ENCODE peak calls at places on chromosomes 3 and 15, in five cellular contexts. Y is fibroblast of lung, B is MM.1S, G is HCT116, H is astrocyte. E is an unnamed sample.

GRCh38 chr3:11498646-11499045 is 145.1 kb downstream of the VGLL4 start:
- DNase-seq in Y (peak; percentile 88), B (no peak), G (no peak), H (peak; percentile 84), E (no peak)

GRCh38 chr15:23422099-23422945 is 24.7 kb downstream of the GOLGA6L2 start:
- DNase-seq in Y (peak; percentile 4), B (no peak), G (no peak), H (no peak), E (no peak)

GRCh38 chr3:124860599-124860998 is 26.6 kb downstream of the ITGB5 start:
- DNase-seq in Y (peak; percentile 99), B (no peak), G (peak; percentile 80), H (peak; percentile 99), E (no peak)

GRCh38 chr15:40775007-40775406 is 5.2 kb downstream of the C15orf62 start:
- DNase-seq in Y (no peak), B (no peak), G (no peak), H (no peak), E (no peak)

GRCh38 chr3:23612296-23612891 is 193.4 kb upstream of the UBE2E1 start:
- DNase-seq in Y (peak; percentile 61), B (no peak), G (no peak), H (peak; percentile 42), E (no peak)

GRCh38 chr3:77466562-77466961 is 426.7 kb downstream of the ROBO2 start:
- DNase-seq in Y (no peak), B (no peak), G (no peak), H (no peak), E (no peak)

GRCh38 chr3:159266779-159267178 is 464.9 kb downstream of the MFSD1 start:
- DNase-seq in Y (no peak), B (peak; percentile 46), G (peak; percentile 26), H (no peak), E (peak; percentile 84)

GRCh38 chr3:125478321-125478720 is 41.7 kb downstream of the SNX4 start:
- DNase-seq in Y (peak; percentile 55), B (no peak), G (no peak), H (peak; percentile 49), E (no peak)

GRCh38 chr3:136070334-136070733 is 104.8 kb downstream of the PPP2R3A start:
- DNase-seq in Y (peak; percentile 90), B (no peak), G (no peak), H (peak; percentile 84), E (no peak)

GRCh38 chr3:179929091-179929529 is 107.6 kb downstream of the PEX5L start:
- DNase-seq in Y (peak; percentile 59), B (peak; percentile 63), G (peak; percentile 37), H (peak; percentile 41), E (peak; percentile 90)

DNA sequence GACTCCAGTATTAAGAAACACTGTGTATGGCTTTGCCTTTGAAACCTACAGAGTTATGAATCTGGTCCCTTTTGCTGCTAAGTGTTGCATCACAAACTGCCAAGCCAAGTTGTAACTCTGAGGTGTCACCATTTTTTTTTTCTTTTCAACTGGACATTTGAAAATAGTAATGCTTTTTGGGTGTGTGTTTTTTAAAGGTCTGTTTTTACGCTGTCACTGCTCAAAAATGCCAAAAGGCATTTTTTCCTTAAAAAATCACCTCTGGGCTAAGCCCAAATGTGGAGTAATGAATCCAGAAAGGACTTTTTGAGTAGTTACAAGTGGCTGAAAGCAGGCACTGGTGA is 9.5 kb downstream of the SMAD3 start:
- DNase-seq in Y (no peak), B (no peak), G (no peak), H (no peak), E (no peak)
- H3K79me2 ChIP-seq in Y (peaks cover 99% of the 10 kb centered on the region), B (peaks cover 70% of the 10 kb centered on the region), G (peaks cover 100% of the 10 kb centered on the region), H (peaks cover 98% of the 10 kb centered on the region), E (peaks cover 96% of the 10 kb centered on the region)

GRCh38 chr3:39724233-39724846 is 85.1 kb upstream of the MYRIP start:
- DNase-seq in Y (no peak), B (no peak), G (no peak), H (no peak), E (no peak)

GRCh38 chr3:39727415-39727814 is 82.0 kb upstream of the MYRIP start:
- DNase-seq in Y (no peak), B (no peak), G (no peak), H (no peak), E (peak; percentile 46)

GRCh38 chr3:39721076-39721475 is 88.3 kb upstream of the MYRIP start:
- DNase-seq in Y (peak; percentile 0), B (no peak), G (no peak), H (no peak), E (no peak)

GRCh38 chr3:39725321-39725720 is 84.1 kb upstream of the MYRIP start:
- DNase-seq in Y (no peak), B (no peak), G (no peak), H (no peak), E (no peak)
- H3K27ac ChIP-seq in Y (no peak overlapping the region), B (no peak overlapping the region), G (no peak overlapping the region), H (no peak overlapping the region), E (no peak overlapping the region)

GRCh38 chr3:149476135-149476684 is 1.7 kb downstream of the TM4SF4 start:
- DNase-seq in Y (no peak), B (no peak), G (no peak), H (no peak), E (no peak)

GRCh38 chr3:149475451-149476060 is 1.1 kb downstream of the TM4SF4 start:
- DNase-seq in Y (no peak), B (no peak), G (no peak), H (no peak), E (no peak)

GRCh38 chr3:149473314-149473990 is 1.0 kb upstream of the TM4SF4 start:
- DNase-seq in Y (peak; percentile 87), B (no peak), G (peak; percentile 19), H (peak; percentile 81), E (no peak)

GRCh38 chr3:149472393-149472792 is 2.1 kb upstream of the TM4SF4 start:
- DNase-seq in Y (peak; percentile 38), B (no peak), G (no peak), H (no peak), E (no peak)

DNA sequence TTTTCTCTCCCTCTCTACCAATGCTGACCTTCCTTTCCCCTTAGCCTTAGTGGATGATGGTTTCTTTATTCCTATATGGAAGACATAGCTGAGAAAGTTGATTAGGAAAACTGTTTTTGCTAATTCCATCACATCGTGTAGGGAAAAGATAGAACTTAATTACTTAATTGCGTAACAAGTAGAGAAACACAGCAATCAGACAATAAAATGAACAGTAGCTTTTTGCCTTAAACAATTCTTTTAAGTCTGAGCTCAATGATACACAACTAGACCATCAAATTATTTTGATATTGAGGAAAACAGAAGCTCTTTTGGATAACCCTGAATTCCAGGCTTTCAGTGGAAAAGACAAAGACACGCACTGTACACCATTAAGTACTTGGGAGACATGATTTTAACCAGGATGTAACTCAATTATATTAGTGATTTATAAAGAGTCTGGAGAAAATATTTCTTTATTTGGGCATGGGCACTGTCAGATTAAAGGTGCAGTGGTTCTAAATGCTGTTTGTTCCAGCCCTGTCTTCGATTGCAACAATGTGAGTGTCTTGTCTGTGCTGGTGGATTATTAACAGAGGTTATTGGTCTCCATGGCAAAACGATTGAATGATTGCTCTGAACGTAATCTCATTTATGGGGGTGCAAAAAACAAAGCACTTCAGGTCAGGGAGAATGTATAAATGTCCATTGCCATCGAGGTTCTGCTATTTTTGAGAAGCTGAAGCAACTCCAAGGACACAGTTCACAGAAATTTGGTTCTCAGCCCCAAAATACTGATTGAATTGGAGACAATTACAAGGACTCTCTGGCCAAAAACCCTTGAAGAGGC is at the start of gene TM4SF4:
- DNase-seq in Y (no peak), B (no peak), G (no peak), H (no peak), E (no peak)
- TF ChIP-seq EZH2 in Y (no peak), B (no peak), G (no peak), H (no peak), E (no peak)

GRCh38 chr3:48927928-48928327 is 9.3 kb downstream of the ARIH2 start:
- DNase-seq in Y (no peak), B (no peak), G (no peak), H (no peak), E (no peak)

GRCh38 chr3:48930590-48930989 is 11.9 kb downstream of the ARIH2 start:
- DNase-seq in Y (no peak), B (no peak), G (no peak), H (no peak), E (no peak)

GRCh38 chr3:48929358-48930035 is 10.9 kb downstream of the ARIH2 start:
- DNase-seq in Y (peak; percentile 17), B (no peak), G (no peak), H (no peak), E (no peak)

GRCh38 chr3:48926425-48927392 is 8.1 kb downstream of the ARIH2 start:
- DNase-seq in Y (no peak), B (no peak), G (no peak), H (no peak), E (no peak)

GRCh38 chr3:48928679-48929078 is 10.0 kb downstream of the ARIH2 start:
- DNase-seq in Y (peak; percentile 39), B (no peak), G (no peak), H (no peak), E (no peak)
- H3K79me2 ChIP-seq in Y (peaks cover 66% of the 10 kb centered on the region), B (peaks cover 100% of the 10 kb centered on the region), G (peaks cover 98% of the 10 kb centered on the region), H (peaks cover 96% of the 10 kb centered on the region), E (peaks cover 99% of the 10 kb centered on the region)

GRCh38 chr15:72168833-72169232 is 28.8 kb downstream of the GRAMD2A start:
- DNase-seq in Y (no peak), B (no peak), G (no peak), H (no peak), E (no peak)
- H3K27ac ChIP-seq in Y (no peak overlapping the region), B (no peak overlapping the region), G (no peak overlapping the region), H (no peak overlapping the region), E (no peak overlapping the region)

DNA sequence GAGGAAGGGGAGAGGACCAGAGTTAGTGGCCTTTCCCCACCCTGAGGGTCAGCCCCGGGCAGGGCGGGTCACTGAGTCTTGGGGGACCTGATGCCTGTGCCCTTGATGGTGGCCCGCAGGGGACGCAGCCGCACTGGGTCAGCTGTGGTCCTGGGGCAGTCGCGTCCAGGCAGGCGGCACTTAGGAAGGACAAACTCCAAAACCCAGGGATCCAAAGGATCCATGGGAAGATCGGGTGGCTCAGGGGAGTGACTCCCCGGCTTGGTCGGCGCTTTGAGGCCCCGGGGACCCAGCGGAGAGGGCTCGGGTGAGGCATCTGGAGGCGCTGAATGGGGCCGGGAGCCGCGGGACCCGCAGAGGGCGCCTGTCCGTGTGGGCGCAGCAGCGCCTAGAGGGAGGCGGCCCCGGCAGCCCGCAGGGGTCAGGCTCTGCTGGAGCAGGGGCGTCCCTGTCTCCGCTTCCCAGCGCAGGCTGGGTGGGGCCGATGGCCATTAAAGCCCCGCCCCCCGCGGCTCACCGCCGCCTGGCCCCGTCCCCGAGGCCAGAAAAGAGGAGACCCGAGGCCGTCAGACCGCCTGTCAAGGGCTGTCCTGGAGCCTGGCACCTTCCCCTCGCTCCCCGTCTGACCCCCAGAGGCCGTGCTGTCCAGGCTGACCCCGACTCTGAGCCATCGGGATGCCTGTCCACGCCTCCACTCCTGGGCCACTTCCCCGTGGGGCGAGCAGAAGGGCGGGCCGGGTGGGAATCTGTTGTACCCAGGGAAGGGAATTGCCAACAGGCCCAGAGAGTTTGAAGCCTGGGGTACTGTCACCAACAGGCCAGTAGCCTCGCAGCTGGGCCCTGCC is 17.4 kb downstream of the CIDEC start:
- DNase-seq in Y (peak; percentile 15), B (no peak), G (no peak), H (no peak), E (peak; percentile 86)
- TF ChIP-seq EZH2 in Y (no peak), B (no peak), G (no peak), H (no peak), E (peak; percentile 38)

GRCh38 chr3:25648107-25648535 is 16.6 kb downstream of the TOP2B start:
- DNase-seq in Y (peak; percentile 63), B (peak; percentile 86), G (peak; percentile 77), H (peak; percentile 46), E (peak; percentile 88)
- H3K79me2 ChIP-seq in Y (peaks cover 45% of the 10 kb centered on the region), B (peaks cover 94% of the 10 kb centered on the region), G (peaks cover 79% of the 10 kb centered on the region), H (peaks cover 91% of the 10 kb centered on the region), E (peaks cover 100% of the 10 kb centered on the region)

GRCh38 chr15:52094811-52095584 is 17.6 kb downstream of the BCL2L10 start:
- DNase-seq in Y (no peak), B (no peak), G (no peak), H (no peak), E (no peak)
- H3K27ac ChIP-seq in Y (peak overlapping the region; percentile 75), B (no peak overlapping the region), G (no peak overlapping the region), H (peak overlapping the region; percentile 88), E (no peak overlapping the region)